ENCODE peak calls at places on chromosomes 16 and 17, in ten cellular contexts. P, S, A, Y, T, W, K, M, I and J are unnamed samples. For H3K4me1, the result is how much of the 10 kb centered on the place peaks cover.

GRCh38 chr17:8436169-8436932 is 667 bp downstream of the NDEL1 start:
- DNase-seq in P (peak), S (peak), A (peak), Y (peak), T (peak), W (peak), K (peak), M (peak), I (peak), J (peak)

GRCh38 chr16:70695351-70696070 is 9.7 kb upstream of the MTSS2 start:
- DNase-seq in P (no peak), S (peak), A (no peak), Y (no peak), T (peak), W (peak), K (no peak), M (peak), I (peak), J (no peak)

GRCh38 chr17:59330314-59330942 is 1.0 kb upstream of the YPEL2 start:
- DNase-seq in P (no peak), S (peak), A (no peak), Y (peak), T (peak), W (peak), K (no peak), M (peak), I (no peak), J (peak)

GRCh38 chr17:65503557-65503956 is 57.9 kb downstream of the AXIN2 start:
- DNase-seq in P (no peak), S (no peak), A (no peak), Y (no peak), T (no peak), W (no peak), K (no peak), M (no peak), I (no peak), J (no peak)

GRCh38 chr16:48101069-48101674 is 54.6 kb downstream of the ABCC12 start:
- DNase-seq in P (no peak), S (no peak), A (no peak), Y (no peak), T (no peak), W (no peak), K (no peak), M (no peak), I (no peak), J (no peak)

GRCh38 chr17:78925662-78926555 is 722 bp upstream of the TIMP2 start:
- DNase-seq in P (peak), S (no peak), A (peak), Y (peak), T (peak), W (peak), K (no peak), M (peak), I (no peak), J (no peak)

GRCh38 chr16:14464192-14464591 is 165.9 kb downstream of the PARN start:
- DNase-seq in P (no peak), S (no peak), A (no peak), Y (no peak), T (no peak), W (no peak), K (no peak), M (no peak), I (no peak), J (no peak)

GRCh38 chr16:73847090-73847489 is 449.5 kb upstream of the PSMD7 start:
- DNase-seq in P (no peak), S (no peak), A (no peak), Y (no peak), T (peak), W (no peak), K (no peak), M (peak), I (no peak), J (no peak)

GRCh38 chr16:15502041-15502725 is 67.8 kb downstream of the BMERB1 start:
- DNase-seq in P (peak), S (peak), A (peak), Y (no peak), T (peak), W (no peak), K (peak), M (no peak), I (no peak), J (peak)

GRCh38 chr17:7703584-7704574 is 1.1 kb upstream of the EFNB3 start:
- DNase-seq in P (peak), S (peak), A (peak), Y (peak), T (peak), W (no peak), K (no peak), M (peak), I (no peak), J (peak)

GRCh38 chr17:1553354-1554266 is 9.0 kb downstream of the PITPNA start:
- DNase-seq in P (no peak), S (no peak), A (no peak), Y (no peak), T (no peak), W (no peak), K (no peak), M (no peak), I (no peak), J (no peak)

GRCh38 chr17:63247706-63248105 is 198.4 kb downstream of the CYB561 start:
- DNase-seq in P (no peak), S (no peak), A (no peak), Y (no peak), T (no peak), W (no peak), K (no peak), M (no peak), I (no peak), J (no peak)

GRCh38 chr16:31243734-31244670 is 15.8 kb upstream of the ITGAM start:
- DNase-seq in P (no peak), S (no peak), A (no peak), Y (no peak), T (peak), W (no peak), K (no peak), M (no peak), I (no peak), J (no peak)

GRCh38 chr16:56409195-56409594 is 16.1 kb downstream of the AMFR start:
- DNase-seq in P (peak), S (peak), A (no peak), Y (no peak), T (no peak), W (no peak), K (no peak), M (no peak), I (no peak), J (no peak)

GRCh38 chr17:9768381-9768934 is 22.9 kb downstream of the DHRS7C start:
- DNase-seq in P (peak), S (peak), A (peak), Y (no peak), T (peak), W (no peak), K (peak), M (peak), I (no peak), J (no peak)

GRCh38 chr17:28188841-28189263 is 130.1 kb upstream of the TMEM97 start:
- DNase-seq in P (no peak), S (no peak), A (no peak), Y (no peak), T (no peak), W (no peak), K (no peak), M (no peak), I (no peak), J (no peak)

GRCh38 chr16:73154063-73154870 is 106.3 kb upstream of the ZFHX3 start:
- DNase-seq in P (peak), S (no peak), A (no peak), Y (no peak), T (no peak), W (peak), K (no peak), M (no peak), I (no peak), J (no peak)

GRCh38 chr17:35368086-35368824 is 5.2 kb downstream of the SLFN11 start:
- DNase-seq in P (peak), S (no peak), A (no peak), Y (no peak), T (peak), W (no peak), K (no peak), M (no peak), I (no peak), J (no peak)

GRCh38 chr16:84115919-84116719 is 623 bp downstream of the MBTPS1 start:
- DNase-seq in P (peak), S (peak), A (no peak), Y (peak), T (peak), W (no peak), K (no peak), M (no peak), I (peak), J (no peak)

GRCh38 chr17:37824534-37825485 is 80.0 kb upstream of the HNF1B start:
- DNase-seq in P (peak), S (peak), A (peak), Y (no peak), T (peak), W (no peak), K (no peak), M (no peak), I (no peak), J (peak)

GRCh38 chr16:19481291-19481690 is 40.6 kb downstream of the GDE1 start:
- DNase-seq in P (peak), S (no peak), A (no peak), Y (no peak), T (no peak), W (no peak), K (no peak), M (no peak), I (no peak), J (no peak)

GRCh38 chr17:34675605-34676004 is 96.2 kb downstream of the TMEM132E start:
- DNase-seq in P (no peak), S (no peak), A (no peak), Y (no peak), T (no peak), W (no peak), K (no peak), M (no peak), I (no peak), J (no peak)

DNA sequence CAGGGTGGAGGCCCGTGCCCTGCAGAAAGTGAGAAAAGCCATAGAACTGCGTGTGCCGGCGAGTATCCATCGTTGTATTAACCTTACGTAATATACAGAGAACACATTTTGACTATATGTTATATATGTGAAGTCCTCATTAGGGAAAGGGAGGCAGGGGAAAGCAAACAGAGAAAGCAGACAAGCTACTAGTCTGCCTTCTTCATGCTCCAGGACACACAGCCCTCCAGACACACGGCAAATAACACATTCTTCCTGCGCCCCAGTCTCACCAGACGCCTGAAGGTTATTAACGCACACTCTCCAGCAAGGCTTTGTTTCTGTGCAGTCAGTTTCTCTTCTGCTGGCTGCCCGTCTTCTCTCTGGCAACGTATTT is 28.8 kb downstream of the PRDM7 start:
- DNase-seq in P (no peak), S (no peak), A (no peak), Y (no peak), T (no peak), W (no peak), K (no peak), M (no peak), I (no peak), J (no peak)
- H3K4me3 ChIP-seq in P (no peak), S (no peak), A (no peak), Y (peak), T (no peak), W (no peak), K (no peak), M (no peak), I (no peak), J (no peak)

GRCh38 chr17:43020030-43020621 is 2.1 kb downstream of the VAT1 start:
- DNase-seq in P (peak), S (no peak), A (no peak), Y (no peak), T (peak), W (no peak), K (no peak), M (no peak), I (no peak), J (no peak)

GRCh38 chr17:43019418-43019817 is 2.8 kb downstream of the VAT1 start:
- DNase-seq in P (no peak), S (no peak), A (no peak), Y (no peak), T (no peak), W (no peak), K (no peak), M (no peak), I (no peak), J (no peak)

GRCh38 chr17:43018932-43019331 is 3.3 kb downstream of the VAT1 start:
- DNase-seq in P (peak), S (no peak), A (no peak), Y (no peak), T (no peak), W (no peak), K (no peak), M (no peak), I (no peak), J (no peak)

GRCh38 chr17:43016216-43016615 is 6.0 kb downstream of the VAT1 start:
- DNase-seq in P (no peak), S (no peak), A (no peak), Y (no peak), T (no peak), W (no peak), K (no peak), M (no peak), I (no peak), J (no peak)

DNA sequence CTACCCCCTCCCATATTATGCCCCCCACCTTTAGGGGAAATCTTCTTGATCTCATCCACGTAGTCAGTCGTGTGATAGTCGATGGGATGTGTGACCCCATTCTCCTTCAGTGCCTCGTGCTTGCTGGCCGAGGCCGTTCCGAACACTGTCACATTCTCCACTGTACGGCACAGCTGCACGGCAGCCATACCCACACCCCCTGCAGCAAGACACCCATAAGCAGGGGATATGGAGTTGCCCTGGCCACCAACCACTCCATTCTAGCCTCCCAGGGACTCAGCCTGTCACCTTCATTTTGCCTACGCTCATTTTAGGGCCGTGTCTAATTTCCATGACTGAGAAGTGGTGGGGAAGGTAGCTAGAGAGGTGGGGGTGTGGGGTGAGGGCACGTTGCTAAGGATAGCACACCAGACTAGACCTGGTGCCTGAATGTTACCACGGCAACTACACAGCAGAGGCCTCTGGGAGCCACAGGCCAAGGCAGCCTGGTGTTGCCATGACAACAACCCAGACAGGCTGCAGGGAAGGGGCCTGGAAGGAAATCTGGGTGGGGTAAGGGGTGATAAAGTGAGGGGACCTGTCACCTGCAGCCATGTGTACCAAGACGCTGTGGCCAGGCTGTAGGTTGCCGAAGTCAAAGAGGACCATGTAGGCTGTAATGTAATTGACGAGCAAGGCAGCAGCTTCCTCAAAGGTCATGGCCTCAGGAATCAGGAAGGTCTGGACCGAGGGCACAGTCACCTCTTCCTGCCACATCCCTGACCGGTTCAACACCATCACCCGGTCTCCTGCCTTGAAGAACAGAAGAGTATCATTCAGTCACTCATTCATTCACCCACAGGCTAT is 4.0 kb downstream of the VAT1 start:
- DNase-seq in P (no peak), S (no peak), A (no peak), Y (no peak), T (peak), W (no peak), K (no peak), M (peak), I (no peak), J (no peak)
- H3K4me1 ChIP-seq in P (under half), S (under half), A (under half), Y (under half), T (under half), W (half or more), K (under half), M (under half), I (under half), J (under half)

DNA sequence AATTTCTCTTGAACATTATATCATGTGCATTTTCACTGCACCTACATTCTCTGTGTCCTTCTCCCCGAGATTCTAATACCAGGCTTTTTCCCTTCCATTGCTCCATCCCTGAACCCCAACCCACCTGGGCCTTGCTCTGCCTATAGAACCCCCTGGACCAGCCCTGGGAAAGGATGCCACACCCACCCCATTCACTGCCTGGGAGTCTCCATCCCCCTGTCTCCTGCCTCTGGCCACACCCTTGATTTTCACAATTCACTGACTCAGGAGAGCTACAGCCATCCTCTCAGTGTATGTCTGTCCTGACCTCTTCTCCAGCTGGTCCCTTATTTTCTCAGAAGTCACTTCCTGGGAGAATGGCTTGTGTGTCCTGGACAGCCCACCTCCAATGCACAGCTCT is 27.9 kb upstream of the NGFR start:
- DNase-seq in P (no peak), S (no peak), A (no peak), Y (no peak), T (no peak), W (no peak), K (no peak), M (no peak), I (no peak), J (no peak)
- H3K4me3 ChIP-seq in P (no peak), S (no peak), A (no peak), Y (no peak), T (no peak), W (no peak), K (no peak), M (no peak), I (no peak), J (no peak)

DNA sequence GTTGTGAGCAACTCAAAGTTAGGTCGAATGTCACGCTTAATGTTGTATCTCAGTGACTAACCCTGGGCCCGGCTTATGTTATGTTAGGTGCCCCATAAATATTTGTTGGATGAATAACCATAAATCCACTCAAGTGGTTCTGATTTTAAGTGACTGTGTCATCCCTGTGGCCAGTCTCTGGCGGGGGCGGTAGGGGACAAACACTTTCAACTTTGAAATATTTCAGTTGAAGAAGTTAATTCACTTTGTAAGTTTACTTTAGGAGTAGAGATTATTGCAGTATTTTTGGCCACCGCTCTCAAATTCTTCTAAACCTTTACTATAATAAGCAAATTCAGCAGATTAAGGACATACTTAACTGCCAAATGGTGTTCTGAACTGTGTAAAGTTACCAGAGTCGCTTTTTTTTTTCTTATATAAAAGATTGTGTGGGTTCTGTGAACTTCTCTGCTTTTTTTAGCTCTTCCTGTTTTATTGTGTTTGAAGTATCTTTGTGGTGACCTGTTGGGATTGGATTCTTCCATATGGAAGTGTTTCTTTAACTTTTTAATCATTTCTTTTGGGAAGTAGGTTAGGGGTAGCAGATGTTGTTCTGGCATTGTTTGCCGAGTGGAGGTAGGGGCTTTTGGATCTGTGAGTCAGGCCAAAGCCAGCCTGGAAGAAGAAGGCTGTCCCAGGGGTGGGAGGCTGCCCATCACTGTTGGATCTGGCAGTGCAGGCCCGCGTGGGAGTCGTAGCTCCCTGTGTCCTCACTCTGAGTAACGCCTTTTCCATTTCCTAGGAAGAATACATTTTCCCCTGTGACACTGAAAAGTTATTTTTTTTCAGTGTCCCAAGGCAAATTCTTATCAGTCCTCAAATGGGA is 61.4 kb upstream of the TBX2 start:
- DNase-seq in P (peak), S (peak), A (no peak), Y (no peak), T (no peak), W (no peak), K (peak), M (no peak), I (no peak), J (no peak)
- H3K4me1 ChIP-seq in P (under half), S (under half), A (under half), Y (under half), T (under half), W (under half), K (under half), M (under half), I (under half), J (under half)

GRCh38 chr17:55056530-55056929 is 88.0 kb downstream of the STXBP4 start:
- DNase-seq in P (peak), S (no peak), A (peak), Y (no peak), T (no peak), W (no peak), K (no peak), M (no peak), I (no peak), J (no peak)

GRCh38 chr17:55053855-55054254 is 85.3 kb downstream of the STXBP4 start:
- DNase-seq in P (peak), S (no peak), A (peak), Y (no peak), T (peak), W (no peak), K (no peak), M (no peak), I (no peak), J (no peak)

GRCh38 chr17:55054429-55054828 is 85.9 kb downstream of the STXBP4 start:
- DNase-seq in P (no peak), S (no peak), A (no peak), Y (no peak), T (no peak), W (no peak), K (no peak), M (no peak), I (no peak), J (no peak)

GRCh38 chr17:55059724-55060123 is 91.2 kb downstream of the STXBP4 start:
- DNase-seq in P (no peak), S (no peak), A (no peak), Y (no peak), T (no peak), W (no peak), K (no peak), M (no peak), I (no peak), J (no peak)

DNA sequence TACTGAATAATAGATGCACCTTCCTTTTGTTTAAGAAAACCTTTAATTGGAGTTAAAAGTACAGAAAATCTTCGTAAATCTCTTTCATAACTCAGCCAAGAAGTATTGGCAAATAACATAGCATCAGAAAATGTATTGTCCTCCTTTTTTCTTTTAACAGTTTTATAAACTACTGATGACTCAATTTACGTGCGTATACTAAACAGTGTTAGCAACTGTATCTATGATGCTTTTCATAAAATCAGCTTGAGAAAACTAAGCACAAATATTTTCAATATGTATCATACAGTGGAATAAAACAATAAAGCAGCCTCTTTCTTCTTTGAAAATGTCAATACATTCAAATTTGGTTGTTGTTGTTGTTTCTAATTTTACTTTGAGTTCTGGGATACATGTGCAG is 88.6 kb downstream of the STXBP4 start:
- DNase-seq in P (no peak), S (no peak), A (no peak), Y (no peak), T (no peak), W (no peak), K (no peak), M (no peak), I (no peak), J (no peak)
- H3K4me3 ChIP-seq in P (no peak), S (no peak), A (no peak), Y (no peak), T (no peak), W (no peak), K (no peak), M (no peak), I (no peak), J (no peak)

GRCh38 chr17:82348434-82348833 is 10.6 kb upstream of the TEX19 start:
- DNase-seq in P (no peak), S (no peak), A (no peak), Y (no peak), T (no peak), W (no peak), K (no peak), M (no peak), I (no peak), J (no peak)
- H3K4me1 ChIP-seq in P (under half), S (under half), A (under half), Y (under half), T (under half), W (under half), K (under half), M (under half), I (under half), J (under half)